ENCODE peak calls at places on chromosomes 11 and 22, in eight cellular contexts. R, Z, N, S, G, K, T and B are unnamed samples.

GRCh38 chr22:28074526-28074925 is 155.5 kb upstream of the PITPNB start:
- DNase-seq in R (no peak), Z (no peak), N (no peak), S (no peak), G (no peak), K (no peak), T (no peak), B (no peak)

GRCh38 chr11:342328-342727 is 21.7 kb upstream of the IFITM3 start:
- DNase-seq in R (no peak), Z (no peak), N (no peak), S (no peak), G (no peak), K (no peak), T (no peak), B (no peak)

GRCh38 chr11:103586756-103587155 is 449.7 kb upstream of the DDI1 start:
- DNase-seq in R (no peak), Z (no peak), N (no peak), S (no peak), G (no peak), K (no peak), T (no peak), B (peak; percentile 77)

GRCh38 chr11:7690648-7691047 is 15.6 kb downstream of the OVCH2 start:
- DNase-seq in R (no peak), Z (no peak), N (no peak), S (no peak), G (no peak), K (peak; percentile 23), T (no peak), B (no peak)

GRCh38 chr11:117814766-117815261 is 9.7 kb downstream of the FXYD2 start:
- DNase-seq in R (peak; percentile 74), Z (peak; percentile 54), N (no peak), S (peak; percentile 46), G (peak; percentile 79), K (peak; percentile 42), T (peak; percentile 51), B (peak; percentile 64)

GRCh38 chr11:75939992-75940391 is 125.0 kb downstream of the UVRAG start:
- DNase-seq in R (no peak), Z (no peak), N (no peak), S (no peak), G (no peak), K (no peak), T (no peak), B (no peak)

GRCh38 chr22:43823353-43823908 is 11.3 kb upstream of the EFCAB6 start:
- DNase-seq in R (no peak), Z (peak; percentile 61), N (no peak), S (no peak), G (peak; percentile 82), K (no peak), T (no peak), B (no peak)

GRCh38 chr11:69934861-69935494 is 115.8 kb upstream of the FGF3 start:
- DNase-seq in R (no peak), Z (no peak), N (peak; percentile 44), S (no peak), G (peak; percentile 53), K (no peak), T (no peak), B (no peak)

GRCh38 chr22:42745118-42745517 is 24.4 kb upstream of the A4GALT start:
- DNase-seq in R (no peak), Z (no peak), N (peak; percentile 44), S (no peak), G (no peak), K (peak; percentile 60), T (no peak), B (no peak)

GRCh38 chr11:10639350-10639749 is 54.2 kb downstream of the IRAG1 start:
- DNase-seq in R (no peak), Z (no peak), N (no peak), S (no peak), G (peak; percentile 42), K (no peak), T (peak; percentile 22), B (no peak)

GRCh38 chr11:75035911-75036536 is 47.3 kb downstream of the NEU3 start:
- DNase-seq in R (no peak), Z (no peak), N (no peak), S (no peak), G (no peak), K (no peak), T (no peak), B (no peak)

GRCh38 chr11:95705485-95706124 is 84.0 kb downstream of the FAM76B start:
- DNase-seq in R (peak; percentile 94), Z (peak; percentile 55), N (peak; percentile 83), S (peak; percentile 91), G (peak; percentile 87), K (peak; percentile 94), T (peak; percentile 90), B (peak; percentile 93)

GRCh38 chr22:29956680-29957079 is 73.7 kb downstream of the MTMR3 start:
- DNase-seq in R (no peak), Z (no peak), N (no peak), S (no peak), G (no peak), K (no peak), T (no peak), B (no peak)

GRCh38 chr11:47413351-47413750 is 5.0 kb downstream of the SLC39A13 start:
- DNase-seq in R (no peak), Z (no peak), N (no peak), S (no peak), G (no peak), K (no peak), T (no peak), B (no peak)

GRCh38 chr22:28670691-28671261 is 8.9 kb downstream of the TTC28 start:
- DNase-seq in R (no peak), Z (no peak), N (no peak), S (no peak), G (no peak), K (no peak), T (no peak), B (peak; percentile 9)

GRCh38 chr11:2440646-2441045 is 3.7 kb downstream of the TRPM5 start:
- DNase-seq in R (no peak), Z (no peak), N (no peak), S (no peak), G (peak; percentile 64), K (no peak), T (no peak), B (no peak)

GRCh38 chr11:8268530-8269461 is 5.1 kb upstream of the LMO1 start:
- DNase-seq in R (no peak), Z (no peak), N (no peak), S (no peak), G (peak; percentile 33), K (peak; percentile 27), T (no peak), B (no peak)

GRCh38 chr22:38867124-38867455 is 4.9 kb downstream of the CBX6 start:
- DNase-seq in R (no peak), Z (no peak), N (no peak), S (no peak), G (no peak), K (no peak), T (no peak), B (no peak)

DNA sequence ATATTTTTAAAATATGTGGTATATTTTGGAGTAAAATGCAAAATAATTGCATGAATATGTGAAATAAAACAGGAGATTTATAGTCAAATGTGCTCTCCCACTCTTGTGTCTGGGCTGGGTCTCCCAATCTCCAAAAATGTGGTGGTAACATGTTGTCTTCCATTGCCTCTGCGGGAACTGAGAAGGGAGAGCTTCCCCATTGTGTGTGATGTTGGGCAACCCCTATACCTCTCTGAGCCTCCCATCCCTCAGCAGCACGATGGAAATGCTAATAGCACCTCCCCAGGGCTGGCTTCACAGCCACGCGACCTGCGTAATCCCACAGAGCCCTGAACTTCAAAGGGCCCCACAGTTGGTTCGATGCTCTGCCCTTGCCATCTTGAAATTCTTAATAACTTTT is 72.0 kb downstream of the TP53I11 start:
- DNase-seq in R (no peak), Z (no peak), N (no peak), S (no peak), G (no peak), K (no peak), T (no peak), B (no peak)
- H3K4me3 ChIP-seq in R (no peak overlapping the region), Z (no peak overlapping the region), N (no peak overlapping the region), S (no peak overlapping the region), G (no peak overlapping the region), K (no peak overlapping the region), T (no peak overlapping the region), B (no peak overlapping the region)

DNA sequence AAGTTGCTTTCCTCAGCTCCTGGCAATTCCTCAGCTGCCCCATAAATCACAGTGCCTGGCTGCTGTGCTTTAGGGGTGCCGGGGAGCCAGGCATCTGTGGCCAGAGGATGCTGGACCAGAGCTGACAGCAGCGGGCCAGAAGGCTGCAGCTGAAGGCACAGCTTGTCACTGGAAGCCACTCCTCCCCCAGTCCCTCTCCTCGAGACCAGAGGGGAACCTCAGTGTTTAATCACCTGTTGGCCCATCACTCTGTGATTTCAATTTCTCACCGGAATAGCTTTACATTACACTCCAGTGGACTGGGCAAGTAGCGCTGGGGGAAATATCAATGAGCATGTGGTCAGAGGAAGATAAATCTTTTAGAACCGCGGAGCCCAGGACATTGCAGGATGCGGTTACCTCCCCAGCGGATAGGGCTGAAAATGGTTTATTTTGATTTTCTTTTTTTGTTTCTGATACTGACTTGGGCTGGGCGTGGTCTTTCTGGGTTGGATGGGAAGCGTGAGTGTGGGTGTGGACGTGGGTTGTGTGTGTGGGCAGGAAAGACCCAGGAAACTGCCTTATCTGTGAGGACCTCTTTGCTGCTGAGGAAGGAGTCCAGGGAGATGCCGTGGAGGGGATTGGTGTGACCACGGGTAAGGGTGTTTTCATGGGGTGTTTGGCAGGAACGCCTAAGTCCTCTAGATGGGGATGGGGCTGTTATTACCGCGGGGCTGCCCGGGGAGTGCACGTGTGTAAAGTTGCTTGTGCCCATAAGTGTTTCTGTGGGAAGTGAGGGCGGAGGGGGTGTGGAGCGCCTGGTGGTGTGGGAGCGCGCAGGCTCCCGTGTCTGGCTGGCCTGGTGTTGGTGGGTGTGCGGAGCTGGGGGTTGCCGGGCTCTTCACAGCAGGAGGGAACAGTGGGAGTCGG is 4.0 kb downstream of the DAGLA start:
- DNase-seq in R (no peak), Z (no peak), N (no peak), S (no peak), G (no peak), K (peak; percentile 41), T (no peak), B (peak; percentile 50)
- H3K4me3 ChIP-seq in R (no peak overlapping the region), Z (no peak overlapping the region), N (peak overlapping the region; percentile 18), S (no peak overlapping the region), G (no peak overlapping the region), K (no peak overlapping the region), T (no peak overlapping the region), B (no peak overlapping the region)

GRCh38 chr11:65488273-65489058 is 10.4 kb upstream of the MALAT1 start:
- DNase-seq in R (no peak), Z (no peak), N (peak; percentile 68), S (peak; percentile 6), G (peak; percentile 68), K (peak; percentile 57), T (peak; percentile 63), B (peak; percentile 85)
- H3K4me3 ChIP-seq in R (peak overlapping the region; percentile 12), Z (peak overlapping the region; percentile 56), N (peak overlapping the region; percentile 3), S (no peak overlapping the region), G (no peak overlapping the region), K (no peak overlapping the region), T (peak overlapping the region; percentile 39), B (peak overlapping the region; percentile 1)

DNA sequence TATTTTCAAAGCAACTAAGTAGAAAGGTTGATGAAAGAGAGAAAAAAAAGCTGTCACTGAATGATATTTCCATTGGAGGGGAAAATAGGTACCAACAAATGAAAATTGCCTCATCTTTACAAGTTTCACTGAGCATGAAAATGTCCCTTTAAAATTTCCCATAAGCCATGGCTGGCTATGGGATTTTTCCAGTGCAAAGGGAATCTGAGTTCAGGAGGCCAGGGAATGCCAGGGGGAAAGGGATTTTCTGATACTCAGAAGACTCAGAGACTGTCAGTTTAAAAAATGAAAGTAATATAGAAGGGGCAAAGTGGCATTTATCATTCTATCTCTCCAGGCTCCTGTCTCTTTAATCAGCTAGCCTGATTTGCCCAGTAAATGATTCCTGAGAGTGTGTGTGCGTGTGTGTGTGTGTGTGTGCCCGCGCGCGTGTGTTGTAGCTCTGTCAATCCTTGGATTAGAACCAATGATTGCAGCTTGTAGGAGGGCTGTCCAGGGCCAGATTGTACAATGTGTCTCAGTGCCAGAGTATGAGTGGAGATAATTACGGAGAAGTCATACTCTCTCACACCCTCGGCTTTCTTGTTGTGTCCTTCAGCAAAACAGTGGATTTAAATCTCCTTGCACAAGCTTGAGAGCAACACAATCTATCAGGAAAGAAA is at the start of gene NTM:
- DNase-seq in R (peak; percentile 62), Z (no peak), N (no peak), S (peak; percentile 23), G (no peak), K (peak; percentile 82), T (peak; percentile 52), B (peak; percentile 6)
- H3K4me3 ChIP-seq in R (peak within 1 kb of the TSS; percentile 18), Z (no peak within 1 kb of the TSS), N (no peak within 1 kb of the TSS), S (no peak within 1 kb of the TSS), G (no peak within 1 kb of the TSS), K (no peak within 1 kb of the TSS), T (peak within 1 kb of the TSS; percentile 4), B (no peak within 1 kb of the TSS)